ENCODE peak calls at places on chromosomes 13 and 19, in five cellular contexts. J, Q, R, E and H are unnamed samples.

GRCh38 chr13:45055198-45055901 is 65.0 kb upstream of the GTF2F2 start:
- DNase-seq in J (no peak), Q (peak), R (no peak), E (peak), H (no peak)

GRCh38 chr13:38348890-38349289 is 761 bp upstream of the UFM1 start:
- DNase-seq in J (peak), Q (peak), R (peak), E (no peak), H (no peak)

GRCh38 chr13:52371736-52372247 is 34.2 kb downstream of the THSD1 start:
- DNase-seq in J (no peak), Q (no peak), R (no peak), E (no peak), H (no peak)

GRCh38 chr19:10353793-10354391 is 14.5 kb upstream of the ICAM3 start:
- DNase-seq in J (peak), Q (no peak), R (no peak), E (no peak), H (peak)

GRCh38 chr13:73603646-73604045 is 530.6 kb downstream of the KLF12 start:
- DNase-seq in J (no peak), Q (no peak), R (no peak), E (no peak), H (no peak)

GRCh38 chr13:75635621-75636338 is at the start of gene LMO7:
- DNase-seq in J (peak), Q (peak), R (peak), E (peak), H (peak)

GRCh38 chr13:19818223-19818842 is 35.6 kb upstream of the PSPC1 start:
- DNase-seq in J (no peak), Q (peak), R (peak), E (no peak), H (peak)

GRCh38 chr13:44249439-44249838 is 124.2 kb upstream of the SERP2 start:
- DNase-seq in J (peak), Q (no peak), R (peak), E (peak), H (no peak)

GRCh38 chr13:75841905-75842304 is 205.8 kb downstream of the LMO7 start:
- DNase-seq in J (no peak), Q (no peak), R (no peak), E (no peak), H (no peak)

GRCh38 chr19:7535993-7536685 is 622 bp downstream of the PNPLA6 start:
- DNase-seq in J (no peak), Q (no peak), R (no peak), E (no peak), H (peak)

GRCh38 chr13:106028916-106029315 is 506.5 kb downstream of the EFNB2 start:
- DNase-seq in J (no peak), Q (no peak), R (no peak), E (no peak), H (no peak)

GRCh38 chr19:29805026-29805925 is 6.5 kb upstream of the CCNE1 start:
- DNase-seq in J (no peak), Q (no peak), R (no peak), E (no peak), H (no peak)

GRCh38 chr13:48580185-48580803 is 47.4 kb upstream of the RCBTB2 start:
- DNase-seq in J (peak), Q (peak), R (peak), E (peak), H (no peak)

GRCh38 chr13:31909889-31910551 is 121.6 kb upstream of the FRY start:
- DNase-seq in J (peak), Q (peak), R (peak), E (no peak), H (no peak)

GRCh38 chr19:28065026-28065425 is 1147.9 kb downstream of the UQCRFS1 start:
- DNase-seq in J (no peak), Q (no peak), R (no peak), E (no peak), H (no peak)

GRCh38 chr19:33698576-33699435 is 77.1 kb downstream of the CHST8 start:
- DNase-seq in J (no peak), Q (no peak), R (no peak), E (peak), H (no peak)

GRCh38 chr13:94280357-94280756 is 199.1 kb downstream of the DCT start:
- DNase-seq in J (no peak), Q (no peak), R (no peak), E (no peak), H (no peak)

GRCh38 chr13:73966331-73966730 is 167.9 kb downstream of the KLF12 start:
- DNase-seq in J (no peak), Q (no peak), R (no peak), E (no peak), H (no peak)

GRCh38 chr19:47255947-47256687 is at the start of gene CCDC9:
- DNase-seq in J (peak), Q (peak), R (peak), E (peak), H (peak)

GRCh38 chr19:58181902-58182576 is 822 bp upstream of the ZNF274 start:
- DNase-seq in J (peak), Q (peak), R (peak), E (no peak), H (peak)

GRCh38 chr19:32189956-32190706 is 155.3 kb upstream of the ZNF507 start:
- DNase-seq in J (no peak), Q (no peak), R (no peak), E (no peak), H (no peak)

GRCh38 chr13:63586467-63586866 is 2170.8 kb upstream of the PCDH20 start:
- DNase-seq in J (no peak), Q (no peak), R (no peak), E (no peak), H (no peak)

GRCh38 chr13:27461940-27462584 is 11.7 kb upstream of the MTIF3 start:
- DNase-seq in J (no peak), Q (no peak), R (no peak), E (no peak), H (no peak)

GRCh38 chr13:27353166-27353583 is 71.2 kb upstream of the GTF3A start:
- DNase-seq in J (no peak), Q (no peak), R (no peak), E (no peak), H (no peak)

GRCh38 chr19:40690050-40690698 is at the start of gene NUMBL:
- DNase-seq in J (no peak), Q (no peak), R (no peak), E (no peak), H (no peak)

GRCh38 chr13:97222934-97223710 is 989 bp downstream of the MBNL2 start:
- DNase-seq in J (no peak), Q (no peak), R (no peak), E (no peak), H (no peak)

GRCh38 chr13:78102121-78102677 is 183.6 kb upstream of the EDNRB start:
- DNase-seq in J (no peak), Q (no peak), R (no peak), E (peak), H (no peak)

GRCh38 chr19:54063350-54064078 is at the start of gene VSTM1:
- DNase-seq in J (no peak), Q (no peak), R (no peak), E (peak), H (no peak)

GRCh38 chr13:71964491-71965108 is 97.6 kb upstream of the DACH1 start:
- DNase-seq in J (no peak), Q (no peak), R (no peak), E (no peak), H (no peak)

GRCh38 chr19:55646889-55647731 is 902 bp upstream of the CCDC106 start:
- DNase-seq in J (peak), Q (no peak), R (no peak), E (no peak), H (no peak)

GRCh38 chr13:98571955-98572662 is 4.8 kb downstream of the STK24 start:
- DNase-seq in J (no peak), Q (no peak), R (no peak), E (no peak), H (no peak)
- TF ChIP-seq POLR2A in J (no peak), Q (no peak), R (no peak), E (no peak), H (no peak)

GRCh38 chr13:70424428-70424827 is 316.2 kb upstream of the KLHL1 start:
- DNase-seq in J (no peak), Q (no peak), R (no peak), E (no peak), H (no peak)
- H3K27ac ChIP-seq in J (no peak), Q (no peak), R (no peak), E (no peak), H (no peak)

GRCh38 chr13:21670006-21670882 is 629 bp upstream of the FGF9 start:
- DNase-seq in J (peak), Q (peak), R (no peak), E (peak), H (peak)
- TF ChIP-seq POLR2A in J (no peak), Q (no peak), R (no peak), E (no peak), H (no peak)

GRCh38 chr19:45973564-45974338 is at the start of gene NOVA2:
- DNase-seq in J (peak), Q (peak), R (no peak), E (peak), H (peak)
- H3K27ac ChIP-seq in J (no peak), Q (peak), R (no peak), E (peak), H (peak)

GRCh38 chr19:1251503-1252220 is 3.3 kb downstream of the MIDN start:
- DNase-seq in J (no peak), Q (no peak), R (peak), E (peak), H (no peak)
- TF ChIP-seq POLR2A in J (no peak), Q (no peak), R (no peak), E (no peak), H (no peak)

DNA sequence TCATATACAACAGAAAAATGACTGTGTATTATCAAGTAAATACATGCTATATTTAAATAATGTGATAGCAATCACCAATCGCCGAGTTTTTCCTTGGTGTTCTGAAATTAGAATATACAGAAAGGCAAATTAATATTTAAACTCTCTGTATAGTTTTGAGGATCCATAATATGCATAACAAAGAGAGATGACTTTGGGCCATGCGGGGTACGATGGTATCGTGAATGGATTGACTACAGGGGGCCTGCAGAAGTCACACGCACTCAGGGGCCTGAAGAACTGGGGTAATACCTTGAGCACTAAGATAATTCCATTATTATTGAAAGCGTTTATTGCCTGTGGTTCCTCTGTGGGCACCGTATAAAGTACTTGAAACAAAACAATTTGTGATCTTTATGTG is 314.0 kb downstream of the TEX29 start:
- DNase-seq in J (no peak), Q (no peak), R (no peak), E (no peak), H (no peak)
- H3K27ac ChIP-seq in J (no peak), Q (no peak), R (no peak), E (no peak), H (no peak)